ENCODE peak calls at places on chromosomes 11 and 22, in ten cellular contexts. X is activated CD8-positive, alpha-beta T cell treated with anti-CD3 and anti-CD28 coated beads for 36 hours; R is lower lobe of right lung; N is GM12864; W is progenitor cell of endocrine pancreas; J is foreskin fibroblast; Z is esophagus muscularis mucosa; I is AG09309; V is right lobe of liver; A is nephron progenitor cell. S is an unnamed sample.

GRCh38 chr22:32119568-32120235 is 39.4 kb downstream of the C22orf42 start:
- DNase-seq in X (no peak), R (no peak), N (no peak), W (no peak), J (no peak), Z (no peak), I (no peak), V (no peak), A (no peak), S (no peak)

GRCh38 chr22:44755418-44755817 is 3.0 kb downstream of the ARHGAP8 start:
- DNase-seq in X (no peak), R (no peak), N (no peak), W (no peak), J (no peak), Z (no peak), I (no peak), V (no peak), A (no peak), S (no peak)

GRCh38 chr22:21030621-21031544 is 1.5 kb downstream of the SLC7A4 start:
- DNase-seq in X (no peak), R (no peak), N (no peak), W (no peak), J (no peak), Z (no peak), I (no peak), V (no peak), A (no peak), S (no peak)

GRCh38 chr11:129251067-129251466 is 58.9 kb upstream of the ARHGAP32 start:
- DNase-seq in X (no peak), R (no peak), N (no peak), W (no peak), J (peak), Z (no peak), I (no peak), V (no peak), A (no peak), S (no peak)

GRCh38 chr11:62400760-62401159 is 18.1 kb upstream of the SCGB1A1 start:
- DNase-seq in X (no peak), R (peak), N (no peak), W (no peak), J (peak), Z (no peak), I (peak), V (no peak), A (no peak), S (no peak)

GRCh38 chr11:44305643-44306468 is 4.1 kb downstream of the ALX4 start:
- DNase-seq in X (peak), R (peak), N (no peak), W (no peak), J (no peak), Z (no peak), I (no peak), V (no peak), A (peak), S (no peak)

GRCh38 chr11:35974878-35975578 is 31.2 kb downstream of the LDLRAD3 start:
- DNase-seq in X (no peak), R (no peak), N (no peak), W (no peak), J (peak), Z (no peak), I (no peak), V (no peak), A (no peak), S (no peak)

GRCh38 chr11:35486446-35486845 is 39.0 kb downstream of the PAMR1 start:
- DNase-seq in X (no peak), R (no peak), N (no peak), W (no peak), J (no peak), Z (no peak), I (no peak), V (no peak), A (no peak), S (no peak)

GRCh38 chr22:27896251-27896650 is 22.8 kb downstream of the PITPNB start:
- DNase-seq in X (no peak), R (no peak), N (no peak), W (no peak), J (no peak), Z (no peak), I (no peak), V (peak), A (no peak), S (no peak)

GRCh38 chr11:84899740-84900139 is 727.4 kb downstream of the DLG2 start:
- DNase-seq in X (no peak), R (no peak), N (no peak), W (no peak), J (no peak), Z (no peak), I (no peak), V (no peak), A (no peak), S (no peak)
- TF ChIP-seq CTCF in X (no peak), R (no peak), N (peak), W (peak), J (no peak), Z (no peak), I (peak), V (no peak), A (peak), S (no peak)

GRCh38 chr22:37803636-37804371 is 3.9 kb upstream of the GCAT start:
- DNase-seq in X (no peak), R (no peak), N (no peak), W (no peak), J (no peak), Z (no peak), I (no peak), V (no peak), A (no peak), S (no peak)

GRCh38 chr22:37804502-37804885 is 3.2 kb upstream of the GCAT start:
- DNase-seq in X (no peak), R (no peak), N (no peak), W (no peak), J (peak), Z (no peak), I (no peak), V (no peak), A (no peak), S (no peak)

GRCh38 chr22:37803195-37803635 is 4.5 kb upstream of the GCAT start:
- DNase-seq in X (no peak), R (no peak), N (no peak), W (no peak), J (no peak), Z (no peak), I (no peak), V (no peak), A (peak), S (no peak)

GRCh38 chr22:37801946-37802309 is 5.8 kb upstream of the GCAT start:
- DNase-seq in X (no peak), R (no peak), N (no peak), W (no peak), J (peak), Z (no peak), I (no peak), V (no peak), A (no peak), S (no peak)

GRCh38 chr22:37802310-37803194 is 5.2 kb upstream of the GCAT start:
- DNase-seq in X (peak), R (peak), N (no peak), W (peak), J (peak), Z (no peak), I (no peak), V (peak), A (peak), S (no peak)
- TF ChIP-seq CTCF in X (no peak), R (no peak), N (no peak), W (peak), J (no peak), Z (no peak), I (no peak), V (no peak), A (no peak), S (no peak)

DNA sequence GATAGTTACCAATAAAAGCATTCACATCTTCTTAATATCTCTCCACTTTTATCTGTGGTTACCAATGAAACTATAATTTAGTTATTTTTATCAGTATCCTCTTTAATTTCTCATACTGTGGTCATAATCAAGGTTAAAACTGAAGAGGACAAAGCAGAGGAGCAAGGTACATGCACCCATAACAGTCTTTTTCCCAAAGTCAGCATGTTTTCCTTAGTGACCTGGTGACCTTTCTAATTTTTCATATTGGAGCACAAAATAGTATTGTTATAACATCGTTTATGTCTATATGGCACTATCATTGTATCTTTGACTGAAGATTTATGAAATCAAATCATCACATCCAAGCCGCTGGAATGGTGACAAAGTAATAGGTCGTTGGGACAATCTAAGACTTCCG is 51.5 kb upstream of the CHORDC1 start:
- DNase-seq in X (no peak), R (no peak), N (no peak), W (no peak), J (no peak), Z (no peak), I (no peak), V (no peak), A (no peak), S (no peak)
- TF ChIP-seq CTCF in X (no peak), R (no peak), N (no peak), W (no peak), J (no peak), Z (no peak), I (no peak), V (no peak), A (no peak), S (no peak)

GRCh38 chr11:100525635-100526034 is 161.5 kb upstream of the ARHGAP42 start:
- DNase-seq in X (peak), R (no peak), N (no peak), W (no peak), J (no peak), Z (no peak), I (no peak), V (no peak), A (no peak), S (no peak)
- TF ChIP-seq CTCF in X (no peak), R (no peak), N (peak), W (peak), J (no peak), Z (no peak), I (no peak), V (no peak), A (no peak), S (no peak)